ENCODE peak calls at places on chromosomes 16 and 17, in nine cellular contexts. A, O, C, Y, E, J, B, X and Z are unnamed samples.

GRCh38 chr17:35932576-35932975 is 2.0 kb upstream of the RDM1 start:
- DNase-seq in Y (no peak), X (no peak), O (no peak), A (no peak), J (no peak), E (no peak), B (no peak), C (no peak), Z (no peak)

GRCh38 chr16:17469011-17469741 is 1.6 kb downstream of the XYLT1 start:
- DNase-seq in X (no peak), C (no peak), O (no peak), Y (no peak), E (peak; percentile 34), J (no peak), B (no peak), A (no peak), Z (peak; percentile 20)

GRCh38 chr17:46832945-46833839 is 14.7 kb upstream of the WNT3 start:
- DNase-seq in Y (no peak), O (peak; percentile 57), B (no peak), E (no peak), J (no peak), A (no peak), C (no peak), X (no peak), Z (no peak)

GRCh38 chr16:70161350-70161749 is 12.2 kb upstream of the CLEC18C start:
- DNase-seq in Y (no peak), E (no peak), X (no peak), A (no peak), J (peak; percentile 92), C (no peak), B (no peak), O (no peak), Z (no peak)

GRCh38 chr17:39508987-39509386 is 47.7 kb downstream of the CDK12 start:
- DNase-seq in Y (no peak), A (no peak), J (no peak), B (no peak), E (no peak), C (no peak), O (no peak), X (no peak), Z (no peak)

GRCh38 chr17:65099941-65100315 is 37.2 kb upstream of the RGS9 start:
- DNase-seq in A (peak; percentile 84), C (peak; percentile 45), J (no peak), X (peak; percentile 73), E (no peak), Y (no peak), B (peak; percentile 44), O (peak; percentile 29), Z (peak; percentile 61)

GRCh38 chr17:12421646-12422306 is 243.9 kb upstream of the MYOCD start:
- DNase-seq in C (no peak), E (no peak), Y (no peak), O (no peak), J (peak; percentile 90), X (no peak), B (no peak), A (no peak), Z (no peak)

GRCh38 chr17:55496094-55496881 is 15.0 kb downstream of the SMIM36 start:
- DNase-seq in B (no peak), Y (no peak), X (no peak), O (peak; percentile 28), A (no peak), E (no peak), J (no peak), C (no peak), Z (peak; percentile 21)

GRCh38 chr17:50056217-50056960 is 479 bp downstream of the ITGA3 start:
- DNase-seq in A (no peak), X (peak; percentile 84), C (peak; percentile 76), E (peak; percentile 89), O (peak; percentile 45), B (peak; percentile 59), Y (no peak), J (no peak), Z (peak; percentile 71)

GRCh38 chr16:76108460-76108859 is 168.7 kb upstream of the CNTNAP4 start:
- DNase-seq in J (no peak), E (no peak), C (no peak), A (no peak), O (no peak), Y (no peak), X (no peak), B (no peak), Z (no peak)

GRCh38 chr16:66935319-66936011 is at the start of gene CES2:
- DNase-seq in A (no peak), X (no peak), O (peak; percentile 84), B (peak; percentile 73), J (no peak), C (peak; percentile 86), Y (no peak), E (peak; percentile 71), Z (peak; percentile 93)

GRCh38 chr17:496761-497586 is 144.4 kb upstream of the RPH3AL start:
- DNase-seq in O (no peak), J (no peak), X (no peak), C (no peak), E (no peak), Y (no peak), A (no peak), B (no peak), Z (no peak)

GRCh38 chr16:50306287-50306686 is 39.9 kb downstream of the ADCY7 start:
- DNase-seq in Y (no peak), E (peak; percentile 14), O (no peak), A (no peak), X (peak; percentile 41), J (no peak), B (no peak), C (peak; percentile 17), Z (no peak)

GRCh38 chr16:4962716-4963115 is 4.6 kb downstream of the SEC14L5 start:
- DNase-seq in X (no peak), O (no peak), A (no peak), E (no peak), Y (no peak), B (no peak), J (no peak), C (no peak), Z (no peak)

GRCh38 chr17:37490638-37491614 is 1.2 kb downstream of the DUSP14 start:
- DNase-seq in B (no peak), E (no peak), A (no peak), O (peak; percentile 64), Y (no peak), C (no peak), J (no peak), X (peak; percentile 85), Z (peak; percentile 28)

GRCh38 chr16:82653550-82654511 is 27.1 kb downstream of the CDH13 start:
- DNase-seq in C (no peak), Y (no peak), A (peak; percentile 90), O (peak; percentile 19), J (no peak), X (peak; percentile 56), E (no peak), B (no peak), Z (no peak)
- TF ChIP-seq POLR2AphosphoS5 in C (no peak), Y (no peak), A (peak; percentile 70), O (no peak), J (no peak), X (no peak), E (peak; percentile 71), B (no peak), Z (no peak)

GRCh38 chr16:79334127-79334526 is 266.4 kb downstream of the MAF start:
- DNase-seq in A (no peak), C (no peak), B (no peak), J (no peak), X (no peak), Y (no peak), E (no peak), O (peak; percentile 16), Z (peak; percentile 20)
- TF ChIP-seq EP300 in A (no peak), C (no peak), B (no peak), J (no peak), X (no peak), Y (no peak), E (no peak), O (no peak), Z (no peak)

GRCh38 chr17:17115620-17116019 is 73.4 kb downstream of the MPRIP start:
- DNase-seq in B (no peak), Y (no peak), A (no peak), C (no peak), X (no peak), J (no peak), E (no peak), O (no peak), Z (no peak)

GRCh38 chr17:17116406-17116805 is 74.1 kb downstream of the MPRIP start:
- DNase-seq in C (no peak), B (no peak), X (no peak), O (no peak), J (no peak), A (no peak), Y (no peak), E (no peak), Z (no peak)

GRCh38 chr17:17112628-17113200 is 70.5 kb downstream of the MPRIP start:
- DNase-seq in A (no peak), O (no peak), Y (no peak), C (no peak), E (no peak), J (no peak), X (no peak), B (no peak), Z (no peak)

GRCh38 chr17:17111401-17112393 is 69.4 kb downstream of the MPRIP start:
- DNase-seq in C (no peak), O (no peak), A (no peak), X (no peak), B (no peak), E (no peak), J (no peak), Y (no peak), Z (no peak)

GRCh38 chr17:17114592-17115225 is 72.5 kb downstream of the MPRIP start:
- DNase-seq in X (no peak), E (no peak), B (no peak), A (no peak), Y (no peak), J (no peak), C (no peak), O (no peak), Z (no peak)
- H3K27ac ChIP-seq in X (no peak overlapping the region), E (no peak overlapping the region), B (no peak overlapping the region), A (no peak overlapping the region), Y (no peak overlapping the region), J (no peak overlapping the region), C (peak overlapping the region; percentile 52), O (no peak overlapping the region), Z (no peak overlapping the region)

DNA sequence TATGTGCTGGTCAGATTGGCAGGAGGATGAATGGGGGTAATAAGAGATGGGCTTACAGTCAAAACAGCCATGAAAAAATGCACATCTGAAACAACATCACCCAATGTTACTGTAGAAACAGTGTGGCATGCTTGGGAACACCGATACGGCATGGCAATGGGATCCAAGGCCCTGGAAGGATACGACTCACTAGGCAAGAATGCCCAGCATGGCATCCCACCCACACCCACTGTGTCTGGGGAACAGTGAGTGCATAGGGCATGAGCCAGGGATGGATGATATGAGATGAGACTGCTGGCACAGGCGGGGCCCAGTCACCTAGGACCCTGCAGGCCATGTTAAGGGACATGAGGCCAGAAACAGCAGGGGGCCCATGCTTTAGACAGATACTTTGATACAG is 11.5 kb downstream of the TRIM25 start:
- DNase-seq in X (no peak), B (no peak), C (no peak), J (no peak), A (no peak), E (no peak), O (no peak), Y (no peak), Z (no peak)
- TF ChIP-seq POLR2AphosphoS5 in X (no peak), B (no peak), C (no peak), J (no peak), A (peak; percentile 28), E (no peak), O (no peak), Y (no peak), Z (no peak)